ENCODE peak calls at places on chromosomes 12 and 14, in six cellular contexts. D, F, X, Y, A and L are unnamed samples. For H3K9me3, the result is how much of the 10 kb centered on the place peaks cover.

GRCh38 chr12:52335598-52336262 is 14.5 kb upstream of the KRT83 start:
- DNase-seq in D (peak), F (no peak), X (no peak), Y (no peak), A (peak), L (no peak)

GRCh38 chr12:47651368-47652254 is 54.2 kb downstream of the RPAP3 start:
- DNase-seq in D (peak), F (peak), X (peak), Y (peak), A (peak), L (peak)

GRCh38 chr14:34179723-34180122 is 228.8 kb upstream of the EGLN3 start:
- DNase-seq in D (no peak), F (no peak), X (no peak), Y (no peak), A (no peak), L (no peak)

GRCh38 chr12:31923063-31923412 is 36.2 kb upstream of the RESF1 start:
- DNase-seq in D (no peak), F (no peak), X (no peak), Y (no peak), A (no peak), L (no peak)

GRCh38 chr12:118371354-118372282 is 1.1 kb downstream of the TAOK3 start:
- DNase-seq in D (peak), F (peak), X (no peak), Y (no peak), A (peak), L (no peak)

GRCh38 chr14:56205906-56206305 is 87.7 kb downstream of the PELI2 start:
- DNase-seq in D (peak), F (no peak), X (no peak), Y (no peak), A (no peak), L (no peak)

GRCh38 chr14:59200214-59200613 is 11.7 kb downstream of the DAAM1 start:
- DNase-seq in D (no peak), F (no peak), X (no peak), Y (no peak), A (no peak), L (no peak)

GRCh38 chr14:101620821-101621785 is 59.8 kb downstream of the DIO3 start:
- DNase-seq in D (no peak), F (peak), X (no peak), Y (no peak), A (no peak), L (no peak)

GRCh38 chr14:32657081-32657480 is 281.6 kb upstream of the NPAS3 start:
- DNase-seq in D (no peak), F (no peak), X (no peak), Y (peak), A (peak), L (no peak)

GRCh38 chr14:102485693-102486512 is 23.7 kb downstream of the ANKRD9 start:
- DNase-seq in D (no peak), F (no peak), X (no peak), Y (no peak), A (no peak), L (no peak)

GRCh38 chr14:62592877-62593276 is 452.4 kb downstream of the KCNH5 start:
- DNase-seq in D (no peak), F (no peak), X (no peak), Y (peak), A (peak), L (no peak)

GRCh38 chr12:87845995-87846483 is 183.2 kb downstream of the C12orf50 start:
- DNase-seq in D (no peak), F (no peak), X (no peak), Y (no peak), A (no peak), L (no peak)

GRCh38 chr14:63155511-63156189 is 48.6 kb upstream of the RHOJ start:
- DNase-seq in D (no peak), F (no peak), X (no peak), Y (peak), A (peak), L (no peak)

GRCh38 chr12:4046150-4046845 is 173.1 kb upstream of the PARP11 start:
- DNase-seq in D (peak), F (no peak), X (no peak), Y (no peak), A (no peak), L (no peak)

GRCh38 chr12:48185181-48185919 is 1.9 kb downstream of the CCDC184 start:
- DNase-seq in D (no peak), F (no peak), X (no peak), Y (no peak), A (no peak), L (no peak)

GRCh38 chr12:120759591-120760348 is 34.1 kb downstream of the ACADS start:
- DNase-seq in D (no peak), F (no peak), X (no peak), Y (no peak), A (no peak), L (no peak)

GRCh38 chr12:116537149-116537904 is 21.9 kb upstream of the MAP1LC3B2 start:
- DNase-seq in D (no peak), F (no peak), X (no peak), Y (no peak), A (no peak), L (no peak)

GRCh38 chr12:67148265-67148664 is 120.9 kb upstream of the CAND1 start:
- DNase-seq in D (no peak), F (no peak), X (no peak), Y (no peak), A (no peak), L (no peak)

GRCh38 chr12:108806350-108806749 is 51.0 kb downstream of the SSH1 start:
- DNase-seq in D (no peak), F (no peak), X (no peak), Y (peak), A (no peak), L (no peak)
- H3K9me3 ChIP-seq in D (under half), F (under half), X (under half), Y (under half), A (under half), L (under half)

GRCh38 chr14:105945891-105946290 is 419.5 kb downstream of the TMEM121 start:
- DNase-seq in D (no peak), F (no peak), X (no peak), Y (no peak), A (peak), L (no peak)
- H3K9me3 ChIP-seq in D (under half), F (under half), X (under half), Y (under half), A (under half), L (under half)

DNA sequence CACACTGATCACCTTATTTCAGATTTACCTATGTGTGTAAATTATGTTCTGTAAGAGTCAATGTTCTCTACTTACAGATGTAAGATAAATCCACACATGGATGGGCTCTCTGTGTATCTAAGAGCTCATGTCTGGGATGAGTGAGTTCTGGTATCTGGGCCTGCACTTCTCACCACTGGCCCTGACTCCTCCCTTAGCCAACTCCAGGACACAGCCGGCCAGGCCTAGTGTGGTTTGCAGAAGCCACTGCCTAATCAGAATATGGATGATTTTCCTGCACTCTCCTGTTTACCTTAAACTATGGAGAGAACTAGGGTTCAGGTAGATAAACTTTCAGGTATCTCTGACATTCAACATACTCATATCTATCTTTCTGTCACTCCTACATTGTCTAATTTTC is 1284.8 kb downstream of the TMEM121 start:
- DNase-seq in D (peak), F (no peak), X (no peak), Y (no peak), A (no peak), L (no peak)
- H3K9me3 ChIP-seq in D (under half), F (under half), X (under half), Y (under half), A (under half), L (under half)

DNA sequence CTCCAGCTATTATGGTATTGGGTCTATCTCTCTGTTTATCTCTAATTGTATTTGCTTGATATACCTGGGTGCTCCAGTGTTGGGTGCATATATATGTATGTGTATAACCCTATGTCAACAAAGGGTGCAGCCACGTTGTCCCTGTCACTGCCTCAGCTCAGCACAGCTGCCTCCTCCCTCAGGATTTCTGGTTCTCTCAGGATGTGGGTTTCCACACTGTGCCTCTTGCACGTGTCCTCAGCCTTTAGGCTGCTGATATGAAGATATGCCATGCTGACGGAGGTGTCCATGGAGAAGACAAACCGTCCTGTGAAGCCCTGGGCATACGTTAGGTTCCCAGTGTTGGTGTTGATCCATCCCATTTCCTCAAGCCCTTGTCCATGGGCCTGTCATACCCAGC is 791.2 kb downstream of the TMEM121 start:
- DNase-seq in D (no peak), F (no peak), X (no peak), Y (no peak), A (no peak), L (no peak)
- H3K9me3 ChIP-seq in D (under half), F (under half), X (under half), Y (under half), A (under half), L (under half)

GRCh38 chr14:24790196-24790595 is 156.2 kb upstream of the GZMB start:
- DNase-seq in D (no peak), F (no peak), X (no peak), Y (no peak), A (no peak), L (no peak)
- H3K9me3 ChIP-seq in D (under half), F (under half), X (under half), Y (under half), A (under half), L (under half)

GRCh38 chr14:98501836-98502235 is 770.2 kb downstream of the BCL11B start:
- DNase-seq in D (no peak), F (no peak), X (no peak), Y (no peak), A (no peak), L (no peak)
- H3K9me3 ChIP-seq in D (under half), F (under half), X (under half), Y (under half), A (under half), L (under half)